ENCODE peak calls at places on chromosomes 1 and 21, in five cellular contexts. E, V, Q, L and X are unnamed samples.

GRCh38 chr1:3515774-3516480 is 61.5 kb downstream of the ARHGEF16 start:
- DNase-seq in E (no peak), V (no peak), Q (no peak), L (no peak), X (no peak)

GRCh38 chr1:95572002-95572401 is 338.0 kb downstream of the RWDD3 start:
- DNase-seq in E (no peak), V (no peak), Q (no peak), L (no peak), X (no peak)

GRCh38 chr1:81650741-81651140 is 150.0 kb upstream of the ADGRL2 start:
- DNase-seq in E (no peak), V (no peak), Q (no peak), L (no peak), X (no peak)

GRCh38 chr1:75342799-75343198 is 208.6 kb downstream of the LHX8 start:
- DNase-seq in E (no peak), V (no peak), Q (no peak), L (no peak), X (no peak)

GRCh38 chr1:95039360-95040031 is 33.3 kb downstream of the ALG14 start:
- DNase-seq in E (no peak), V (no peak), Q (no peak), L (no peak), X (no peak)

GRCh38 chr21:45854702-45855247 is 126.8 kb upstream of the COL6A1 start:
- DNase-seq in E (no peak), V (no peak), Q (no peak), L (no peak), X (no peak)

GRCh38 chr1:47533176-47534039 is 95.6 kb downstream of the FOXD2 start:
- DNase-seq in E (peak; percentile 24), V (no peak), Q (no peak), L (no peak), X (no peak)

GRCh38 chr1:149849246-149849946 is 50.0 kb upstream of the BOLA1 start:
- DNase-seq in E (no peak), V (no peak), Q (no peak), L (no peak), X (no peak)

GRCh38 chr1:231934797-231935196 is 308.2 kb downstream of the DISC1 start:
- DNase-seq in E (peak; percentile 37), V (peak; percentile 87), Q (no peak), L (no peak), X (no peak)

GRCh38 chr1:224205438-224205840 is 22.4 kb downstream of the DEGS1 start:
- DNase-seq in E (peak; percentile 65), V (peak; percentile 7), Q (peak; percentile 47), L (no peak), X (no peak)

GRCh38 chr1:160236806-160237205 is 25.5 kb downstream of the DCAF8 start:
- DNase-seq in E (no peak), V (no peak), Q (no peak), L (no peak), X (no peak)

GRCh38 chr1:101242331-101243050 is 5.7 kb downstream of the S1PR1 start:
- DNase-seq in E (no peak), V (no peak), Q (no peak), L (no peak), X (no peak)

GRCh38 chr1:201214886-201215285 is 24.3 kb downstream of the IGFN1 start:
- DNase-seq in E (no peak), V (no peak), Q (no peak), L (no peak), X (no peak)

GRCh38 chr1:118214866-118215265 is 29.8 kb upstream of the SPAG17 start:
- DNase-seq in E (no peak), V (no peak), Q (no peak), L (no peak), X (no peak)

GRCh38 chr1:54965624-54966340 is 14.6 kb upstream of the TMEM61 start:
- DNase-seq in E (peak; percentile 43), V (no peak), Q (peak; percentile 60), L (no peak), X (peak; percentile 35)

GRCh38 chr1:204031098-204031710 is 41.7 kb upstream of the SOX13 start:
- DNase-seq in E (no peak), V (no peak), Q (no peak), L (no peak), X (peak; percentile 28)

GRCh38 chr1:208510192-208510952 is 266.2 kb upstream of the PLXNA2 start:
- DNase-seq in E (no peak), V (no peak), Q (no peak), L (no peak), X (no peak)

GRCh38 chr21:16196521-16197208 is 466.9 kb downstream of the USP25 start:
- DNase-seq in E (no peak), V (no peak), Q (no peak), L (no peak), X (no peak)

GRCh38 chr1:66274634-66275033 is 259.3 kb upstream of the SGIP1 start:
- DNase-seq in E (no peak), V (no peak), Q (no peak), L (no peak), X (no peak)

GRCh38 chr1:100628631-100629081 is 90.7 kb downstream of the GPR88 start:
- DNase-seq in E (no peak), V (no peak), Q (no peak), L (no peak), X (no peak)

GRCh38 chr1:221458430-221459156 is 283.3 kb downstream of the DUSP10 start:
- DNase-seq in E (no peak), V (no peak), Q (no peak), L (no peak), X (no peak)
- H3K27me3 ChIP-seq in E (no peaks in the 10 kb centered on the region), V (no peaks in the 10 kb centered on the region), Q (no peaks in the 10 kb centered on the region), L (no peaks in the 10 kb centered on the region), X (no peaks in the 10 kb centered on the region)

GRCh38 chr1:235566092-235566491 is 61.8 kb upstream of the B3GALNT2 start:
- DNase-seq in E (no peak), V (no peak), Q (no peak), L (no peak), X (no peak)
- TF ChIP-seq SRF in E (no peak), V (no peak), Q (no peak), L (no peak), X (no peak)

DNA sequence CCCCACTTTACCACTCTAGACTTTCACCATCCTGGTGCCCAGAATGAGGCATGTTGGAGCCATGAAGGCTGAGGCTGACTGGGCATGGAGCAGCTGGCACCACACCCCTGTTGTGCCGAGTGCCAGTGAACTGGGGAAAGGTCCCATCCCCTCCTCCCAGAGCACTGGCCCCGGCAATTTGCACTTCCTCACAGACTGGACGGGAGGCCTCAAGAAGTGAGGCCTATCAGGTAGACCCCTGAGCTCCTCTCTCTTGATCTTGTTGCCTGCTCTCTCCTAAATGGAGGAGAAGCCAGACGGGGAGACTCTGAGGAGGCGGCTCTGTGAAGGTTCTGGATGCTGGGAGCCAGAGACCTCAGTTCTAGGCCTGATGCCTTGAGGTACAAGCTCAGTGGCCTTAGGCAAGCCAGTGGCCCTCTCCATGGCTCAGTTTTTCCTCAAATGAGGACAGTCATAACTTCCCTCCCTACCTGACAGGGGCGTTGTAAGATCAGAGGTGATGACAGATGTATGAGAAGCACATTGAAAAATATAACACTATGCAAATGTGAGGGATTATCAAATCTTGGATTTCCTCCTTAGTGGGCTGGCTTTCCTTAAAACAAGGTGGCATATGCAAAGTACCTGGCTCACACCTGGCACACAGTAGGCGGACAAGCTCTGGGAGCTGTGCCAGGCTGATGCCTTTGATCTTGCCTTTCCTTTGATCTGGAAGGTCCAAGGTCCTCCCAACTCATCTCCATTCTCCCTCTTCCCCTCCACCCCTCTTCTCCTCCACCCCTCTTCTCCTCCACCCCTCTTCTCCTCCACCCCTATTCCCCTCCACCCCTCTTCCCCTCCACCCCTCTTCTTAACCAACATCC is 6.7 kb downstream of the GRHL3 start:
- DNase-seq in E (no peak), V (no peak), Q (no peak), L (no peak), X (no peak)
- H3K27me3 ChIP-seq in E (peaks cover 55% of the 10 kb centered on the region), V (peaks cover 2% of the 10 kb centered on the region), Q (peaks cover 26% of the 10 kb centered on the region), L (peaks cover 28% of the 10 kb centered on the region), X (peaks cover 77% of the 10 kb centered on the region)

GRCh38 chr1:167430134-167430848 is 88.0 kb downstream of the CD247 start:
- DNase-seq in E (no peak), V (no peak), Q (no peak), L (peak; percentile 61), X (no peak)
- TF ChIP-seq SRF in E (no peak), V (no peak), Q (no peak), L (no peak), X (no peak)

DNA sequence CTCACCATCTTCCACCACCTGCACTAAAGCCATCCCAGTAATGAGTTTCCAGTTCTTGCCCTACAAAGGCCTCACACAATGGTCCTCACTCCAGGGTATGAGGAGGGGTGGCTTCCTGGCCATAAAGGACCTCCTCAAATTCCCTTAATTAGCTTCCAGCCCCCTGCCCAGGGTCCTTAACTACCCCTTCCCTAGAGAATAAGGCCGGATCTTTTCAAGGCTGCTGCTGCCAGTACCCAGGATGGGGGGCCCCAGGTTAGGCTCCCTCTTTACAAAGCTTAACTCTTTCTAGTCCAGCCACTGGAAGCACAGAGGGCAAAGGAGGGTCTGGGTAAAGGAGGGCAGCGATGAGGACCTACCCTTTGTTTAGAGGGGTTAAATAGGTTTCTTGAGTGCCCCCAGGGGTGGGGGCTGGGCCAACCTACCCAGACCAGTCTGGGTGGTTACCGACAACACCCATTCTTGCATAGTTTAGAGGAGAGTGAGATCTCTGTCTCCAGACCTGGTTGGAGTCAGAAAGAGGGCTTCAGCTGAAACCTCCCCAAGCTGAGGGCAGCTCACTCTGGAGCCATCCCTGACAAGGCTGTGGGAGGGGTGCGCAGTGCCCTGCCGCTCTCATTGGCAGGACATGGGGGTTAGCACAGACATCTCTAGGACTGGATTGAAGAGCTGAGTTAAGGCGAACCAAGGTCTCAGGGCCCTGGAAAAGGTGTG is 7.1 kb downstream of the BLACAT1 start:
- DNase-seq in E (no peak), V (no peak), Q (no peak), L (no peak), X (no peak)
- H3K27me3 ChIP-seq in E (no peaks in the 10 kb centered on the region), V (no peaks in the 10 kb centered on the region), Q (no peaks in the 10 kb centered on the region), L (peaks cover 3% of the 10 kb centered on the region), X (peaks cover 3% of the 10 kb centered on the region)

DNA sequence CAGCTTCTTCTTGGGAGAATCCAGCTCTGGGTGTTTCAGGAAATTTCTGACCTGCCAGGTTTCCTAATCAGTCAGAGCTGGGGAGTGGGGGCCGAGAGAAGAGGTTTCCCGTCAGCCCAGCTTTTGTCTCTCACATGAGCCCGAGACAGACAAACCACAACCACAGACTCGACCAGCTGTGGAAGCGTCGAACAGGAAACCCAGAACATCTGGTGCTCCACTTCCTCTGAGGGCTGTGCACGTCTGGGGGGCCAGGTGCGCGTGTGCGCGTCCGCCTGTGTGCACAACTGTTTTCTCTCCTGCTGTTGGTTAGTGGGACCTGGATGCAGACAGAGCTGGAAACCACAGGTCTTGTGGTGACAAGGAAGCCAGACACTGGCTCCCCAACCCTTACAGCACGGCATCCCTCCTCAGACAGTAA is 113.0 kb upstream of the SLC25A33 start:
- DNase-seq in E (no peak), V (no peak), Q (peak; percentile 93), L (no peak), X (no peak)
- TF ChIP-seq SRF in E (no peak), V (no peak), Q (no peak), L (no peak), X (no peak)